ENCODE peak calls at places on chromosomes 11 and 22, in nine cellular contexts. Y is HepG2, H is IMR-90, X is ovary, W is body of pancreas, K is HCT116, M is heart left ventricle, V is upper lobe of left lung, C is A549. O is an unnamed sample.

GRCh38 chr11:612201-612960 is 3.4 kb downstream of the IRF7 start:
- DNase-seq in Y (peak; percentile 29), H (peak; percentile 22), X (no peak), W (no peak), K (peak; percentile 16), M (no peak), V (peak; percentile 74), C (peak; percentile 35), O (no peak)

GRCh38 chr22:25557218-25557617 is 7.3 kb upstream of the GRK3 start:
- DNase-seq in Y (no peak), H (no peak), X (no peak), W (no peak), K (no peak), M (no peak), V (no peak), C (no peak), O (no peak)

GRCh38 chr22:38162881-38163843 is 18.5 kb downstream of the PLA2G6 start:
- DNase-seq in Y (no peak), H (no peak), X (no peak), W (no peak), K (no peak), M (no peak), V (no peak), C (no peak), O (no peak)

GRCh38 chr11:37623778-37624177 is 1025.7 kb upstream of the RAG2 start:
- DNase-seq in Y (no peak), H (no peak), X (no peak), W (no peak), K (no peak), M (no peak), V (no peak), C (no peak), O (no peak)

GRCh38 chr11:122050021-122050710 is 65.8 kb downstream of the BLID start:
- DNase-seq in Y (no peak), H (peak; percentile 34), X (no peak), W (no peak), K (no peak), M (no peak), V (no peak), C (no peak), O (no peak)

GRCh38 chr22:46000081-46001027 is 23.4 kb upstream of the WNT7B start:
- DNase-seq in Y (no peak), H (no peak), X (no peak), W (no peak), K (no peak), M (peak; percentile 19), V (no peak), C (no peak), O (no peak)

GRCh38 chr11:33721984-33722383 is 14.2 kb downstream of the CD59 start:
- DNase-seq in Y (no peak), H (no peak), X (no peak), W (no peak), K (no peak), M (no peak), V (no peak), C (no peak), O (no peak)

GRCh38 chr11:130631119-130631518 is 182.7 kb downstream of the ADAMTS15 start:
- DNase-seq in Y (no peak), H (peak; percentile 95), X (no peak), W (no peak), K (peak; percentile 52), M (no peak), V (no peak), C (peak; percentile 31), O (no peak)

GRCh38 chr22:44451016-44451415 is 47.0 kb downstream of the RTL6 start:
- DNase-seq in Y (no peak), H (no peak), X (no peak), W (no peak), K (no peak), M (no peak), V (no peak), C (no peak), O (no peak)

GRCh38 chr22:46137218-46137766 is 13.0 kb upstream of the PPARA start:
- DNase-seq in Y (no peak), H (no peak), X (peak; percentile 18), W (no peak), K (no peak), M (no peak), V (peak; percentile 33), C (no peak), O (no peak)

GRCh38 chr11:116598036-116598435 is 174.8 kb downstream of the BUD13 start:
- DNase-seq in Y (no peak), H (no peak), X (no peak), W (no peak), K (no peak), M (no peak), V (no peak), C (no peak), O (no peak)

GRCh38 chr11:19553683-19554333 is 158.8 kb upstream of the NAV2 start:
- DNase-seq in Y (peak; percentile 49), H (peak; percentile 62), X (peak; percentile 52), W (peak; percentile 78), K (peak; percentile 58), M (peak; percentile 78), V (no peak), C (peak; percentile 57), O (no peak)

GRCh38 chr11:59191095-59191494 is 19.2 kb downstream of the DTX4 start:
- DNase-seq in Y (peak; percentile 60), H (no peak), X (no peak), W (no peak), K (no peak), M (no peak), V (no peak), C (no peak), O (no peak)

GRCh38 chr11:61683961-61684869 is 4.0 kb downstream of the DAGLA start:
- DNase-seq in Y (no peak), H (peak; percentile 43), X (no peak), W (no peak), K (no peak), M (no peak), V (peak; percentile 42), C (no peak), O (no peak)

GRCh38 chr11:126938718-126939117 is 61.9 kb downstream of the KIRREL3 start:
- DNase-seq in Y (no peak), H (no peak), X (no peak), W (no peak), K (no peak), M (no peak), V (no peak), C (no peak), O (no peak)

GRCh38 chr11:57474017-57474750 is 13.9 kb downstream of the RTN4RL2 start:
- DNase-seq in Y (no peak), H (peak; percentile 7), X (no peak), W (no peak), K (no peak), M (no peak), V (no peak), C (no peak), O (no peak)

GRCh38 chr11:58941838-58942237 is 2.5 kb downstream of the GLYATL1 start:
- DNase-seq in Y (no peak), H (no peak), X (no peak), W (no peak), K (no peak), M (no peak), V (no peak), C (no peak), O (no peak)

GRCh38 chr11:34827239-34827638 is 88.9 kb downstream of the APIP start:
- DNase-seq in Y (no peak), H (no peak), X (no peak), W (no peak), K (no peak), M (no peak), V (no peak), C (no peak), O (no peak)

GRCh38 chr11:119195680-119196079 is 10.4 kb downstream of the NHERF4 start:
- DNase-seq in Y (peak; percentile 43), H (peak; percentile 58), X (no peak), W (peak; percentile 43), K (peak; percentile 70), M (no peak), V (peak; percentile 80), C (peak; percentile 50), O (no peak)

GRCh38 chr22:20206709-20207215 is 55.9 kb upstream of the CCDC188 start:
- DNase-seq in Y (no peak), H (peak; percentile 22), X (no peak), W (peak; percentile 37), K (no peak), M (no peak), V (peak; percentile 73), C (no peak), O (no peak)
- H3K4me1 ChIP-seq in Y (peaks cover 19% of the 10 kb centered on the region), H (peaks cover 20% of the 10 kb centered on the region), X (peaks cover 23% of the 10 kb centered on the region), W (peaks cover 89% of the 10 kb centered on the region), K (peaks cover 79% of the 10 kb centered on the region), M (peaks cover 55% of the 10 kb centered on the region), V (peaks cover 60% of the 10 kb centered on the region), C (peaks cover 27% of the 10 kb centered on the region), O (peaks cover 52% of the 10 kb centered on the region)

DNA sequence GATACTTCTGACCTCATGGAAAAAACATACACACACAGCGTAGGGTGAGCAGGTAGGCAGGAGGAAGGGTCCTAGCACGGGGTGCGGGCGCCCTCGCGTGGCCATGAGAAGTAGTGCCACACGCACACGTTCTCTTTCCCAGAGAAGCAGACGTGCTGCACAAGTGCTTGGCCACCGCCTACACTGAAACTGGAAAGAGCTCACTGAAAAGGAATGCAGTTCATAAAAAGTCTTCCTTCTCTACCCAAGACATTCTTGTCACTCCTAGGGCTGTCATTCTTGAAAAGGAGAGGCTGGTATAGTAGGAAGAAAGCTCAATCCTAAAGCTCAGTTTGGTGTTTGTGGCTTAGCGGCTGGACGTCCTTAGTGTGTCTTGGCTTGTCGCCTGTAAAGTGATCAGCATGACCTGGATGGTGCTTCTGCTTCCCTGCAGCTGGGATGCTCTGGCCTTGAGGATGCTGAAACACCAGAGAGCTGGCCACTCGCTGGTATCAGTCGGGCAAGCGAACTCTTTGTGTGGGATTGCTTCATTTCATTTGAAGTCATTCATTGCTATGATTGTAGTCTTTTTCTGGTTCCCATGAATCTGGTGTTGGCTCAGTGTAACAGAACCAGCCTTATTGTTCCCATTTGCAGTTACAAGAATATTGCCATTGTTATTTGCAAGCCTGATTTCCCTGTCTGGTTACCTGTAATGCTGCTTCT is 303.8 kb downstream of the NTM start:
- DNase-seq in Y (peak; percentile 21), H (peak; percentile 86), X (peak; percentile 22), W (peak; percentile 70), K (peak; percentile 3), M (peak; percentile 72), V (peak; percentile 95), C (peak; percentile 31), O (no peak)
- TF ChIP-seq POLR2A in Y (no peak), H (peak; percentile 56), X (no peak), W (no peak), K (no peak), M (no peak), V (no peak), C (no peak), O (no peak)

GRCh38 chr11:44609783-44610155 is 44.3 kb downstream of the CD82 start:
- DNase-seq in Y (no peak), H (no peak), X (no peak), W (no peak), K (no peak), M (no peak), V (no peak), C (no peak), O (no peak)
- H3K4me1 ChIP-seq in Y (no peaks in the 10 kb centered on the region), H (peaks cover 24% of the 10 kb centered on the region), X (peaks cover 15% of the 10 kb centered on the region), W (no peaks in the 10 kb centered on the region), K (peaks cover 5% of the 10 kb centered on the region), M (peaks cover 39% of the 10 kb centered on the region), V (peaks cover 47% of the 10 kb centered on the region), C (peaks cover 12% of the 10 kb centered on the region), O (peaks cover 4% of the 10 kb centered on the region)

DNA sequence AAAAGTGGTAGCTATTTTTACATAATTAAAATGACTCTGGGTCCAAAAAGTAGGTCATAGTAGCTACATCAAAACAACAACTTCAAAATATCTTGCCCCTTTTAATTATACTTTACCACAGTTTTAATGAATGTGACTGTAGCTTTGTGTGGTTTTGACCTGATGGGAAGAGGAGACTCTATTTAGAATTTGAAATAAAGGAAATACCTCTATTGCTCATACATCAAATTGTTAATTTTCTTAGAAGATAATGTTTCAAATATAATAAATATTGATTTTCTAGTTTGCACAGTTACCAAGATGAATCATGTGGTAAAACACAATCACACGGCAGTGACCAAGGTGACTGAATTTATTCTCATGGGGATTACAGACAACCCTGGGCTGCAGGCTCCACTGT is at the start of gene OR8K1:
- DNase-seq in Y (no peak), H (no peak), X (no peak), W (no peak), K (no peak), M (no peak), V (no peak), C (no peak), O (no peak)
- TF ChIP-seq POLR2A in Y (no peak), H (no peak), X (no peak), W (no peak), K (no peak), M (no peak), V (no peak), C (no peak), O (no peak)

O was measured in vagina.